ENCODE peak calls at places on chromosome 5, in ten cellular contexts. Q, Y, T, J, E, U, W, H, P and A are unnamed samples.

GRCh38 chr5:17720070-17720469 is 85.8 kb downstream of the TAF11L14 start:
- DNase-seq in Q (no peak), Y (no peak), T (no peak), J (peak; percentile 7), E (no peak), U (no peak), W (peak; percentile 16), H (no peak), P (no peak), A (no peak)

GRCh38 chr5:171306785-171307591 is 2.1 kb upstream of the TLX3 start:
- DNase-seq in Q (no peak), Y (peak; percentile 34), T (no peak), J (no peak), E (no peak), U (no peak), W (no peak), H (no peak), P (no peak), A (no peak)

GRCh38 chr5:1789838-1790462 is 9.7 kb downstream of the MRPL36 start:
- DNase-seq in Q (no peak), Y (no peak), T (peak; percentile 95), J (no peak), E (peak; percentile 45), U (no peak), W (no peak), H (no peak), P (no peak), A (no peak)

GRCh38 chr5:139190125-139190524 is 8.0 kb downstream of the SIL1 start:
- DNase-seq in Q (no peak), Y (no peak), T (peak; percentile 85), J (no peak), E (no peak), U (no peak), W (no peak), H (no peak), P (no peak), A (no peak)

GRCh38 chr5:178208540-178209227 is 4.4 kb downstream of the HNRNPAB start:
- DNase-seq in Q (no peak), Y (no peak), T (no peak), J (no peak), E (no peak), U (no peak), W (no peak), H (peak; percentile 11), P (no peak), A (no peak)

GRCh38 chr5:169696621-169697517 is 59.8 kb downstream of the DOCK2 start:
- DNase-seq in Q (no peak), Y (no peak), T (peak; percentile 50), J (no peak), E (no peak), U (no peak), W (no peak), H (no peak), P (no peak), A (no peak)

GRCh38 chr5:139301766-139302499 is 8.4 kb downstream of the MATR3 start:
- DNase-seq in Q (no peak), Y (no peak), T (no peak), J (no peak), E (no peak), U (no peak), W (no peak), H (no peak), P (no peak), A (no peak)

GRCh38 chr5:170333161-170333909 is 35.8 kb upstream of the LCP2 start:
- DNase-seq in Q (no peak), Y (no peak), T (no peak), J (no peak), E (no peak), U (no peak), W (no peak), H (no peak), P (no peak), A (peak; percentile 46)

GRCh38 chr5:153153086-153153485 is 337.4 kb upstream of the GRIA1 start:
- DNase-seq in Q (no peak), Y (no peak), T (peak; percentile 89), J (no peak), E (no peak), U (no peak), W (no peak), H (no peak), P (no peak), A (no peak)

GRCh38 chr5:62969409-62970120 is 390.9 kb downstream of the LRRC70 start:
- DNase-seq in Q (no peak), Y (no peak), T (no peak), J (peak; percentile 57), E (no peak), U (no peak), W (no peak), H (no peak), P (no peak), A (no peak)

GRCh38 chr5:148725675-148726074 is 71.3 kb upstream of the HTR4 start:
- DNase-seq in Q (no peak), Y (no peak), T (no peak), J (no peak), E (no peak), U (no peak), W (no peak), H (no peak), P (no peak), A (no peak)

GRCh38 chr5:148730272-148730954 is 76.1 kb upstream of the HTR4 start:
- DNase-seq in Q (no peak), Y (no peak), T (peak; percentile 48), J (no peak), E (no peak), U (no peak), W (no peak), H (no peak), P (no peak), A (no peak)

GRCh38 chr5:148730955-148731898 is 76.9 kb upstream of the HTR4 start:
- DNase-seq in Q (no peak), Y (peak; percentile 76), T (peak; percentile 64), J (peak; percentile 61), E (peak; percentile 76), U (peak; percentile 32), W (peak; percentile 83), H (peak; percentile 82), P (peak; percentile 45), A (peak; percentile 27)

GRCh38 chr5:148732692-148733091 is 78.4 kb upstream of the HTR4 start:
- DNase-seq in Q (no peak), Y (no peak), T (no peak), J (no peak), E (no peak), U (no peak), W (no peak), H (no peak), P (no peak), A (no peak)

DNA sequence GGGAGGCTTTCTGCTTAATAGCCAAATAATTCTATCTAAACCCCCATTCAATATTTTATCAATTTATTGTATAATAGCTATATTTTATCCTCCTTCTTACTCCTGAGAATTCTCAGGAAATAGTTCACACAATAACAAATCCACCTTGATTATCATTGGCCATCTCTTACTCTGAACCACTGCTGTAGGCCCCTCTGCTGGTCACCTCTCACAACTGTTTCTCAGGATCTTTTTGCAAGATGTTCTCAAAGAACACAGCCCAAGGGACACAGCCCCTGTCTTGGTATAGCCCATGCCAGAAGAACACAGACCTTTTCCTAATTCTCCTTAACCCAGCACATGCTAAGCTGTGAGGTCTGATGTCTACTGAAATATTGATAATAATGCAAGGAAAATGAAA is 74.9 kb upstream of the HTR4 start:
- DNase-seq in Q (no peak), Y (no peak), T (no peak), J (no peak), E (no peak), U (no peak), W (no peak), H (no peak), P (no peak), A (no peak)
- TF ChIP-seq CTCF in Q (no peak), Y (no peak), T (no peak), J (no peak), E (peak; percentile 26), U (no peak), W (peak; percentile 51), H (no peak), P (no peak), A (no peak)

GRCh38 chr5:91302335-91302734 is 80.8 kb downstream of the ARRDC3 start:
- DNase-seq in Q (no peak), Y (no peak), T (no peak), J (no peak), E (no peak), U (no peak), W (no peak), H (no peak), P (no peak), A (no peak)
- H3K9me3 ChIP-seq in Q (no peaks in the 10 kb centered on the region), Y (no peaks in the 10 kb centered on the region), T (no peaks in the 10 kb centered on the region), J (no peaks in the 10 kb centered on the region), E (no peaks in the 10 kb centered on the region), U (no peaks in the 10 kb centered on the region), W (no peaks in the 10 kb centered on the region), H (no peaks in the 10 kb centered on the region), P (no peaks in the 10 kb centered on the region), A (no peaks in the 10 kb centered on the region)

GRCh38 chr5:127757576-127757975 is 54.4 kb downstream of the CCDC192 start:
- DNase-seq in Q (no peak), Y (no peak), T (peak; percentile 50), J (no peak), E (peak; percentile 22), U (no peak), W (no peak), H (peak; percentile 26), P (no peak), A (no peak)

GRCh38 chr5:127762412-127762811 is 59.2 kb downstream of the CCDC192 start:
- DNase-seq in Q (no peak), Y (no peak), T (no peak), J (no peak), E (no peak), U (no peak), W (no peak), H (no peak), P (no peak), A (no peak)

GRCh38 chr5:127758884-127759283 is 55.7 kb downstream of the CCDC192 start:
- DNase-seq in Q (no peak), Y (no peak), T (no peak), J (no peak), E (no peak), U (no peak), W (no peak), H (no peak), P (no peak), A (no peak)

GRCh38 chr5:127766556-127767335 is 63.6 kb downstream of the CCDC192 start:
- DNase-seq in Q (no peak), Y (no peak), T (peak; percentile 43), J (no peak), E (no peak), U (no peak), W (no peak), H (no peak), P (no peak), A (no peak)

DNA sequence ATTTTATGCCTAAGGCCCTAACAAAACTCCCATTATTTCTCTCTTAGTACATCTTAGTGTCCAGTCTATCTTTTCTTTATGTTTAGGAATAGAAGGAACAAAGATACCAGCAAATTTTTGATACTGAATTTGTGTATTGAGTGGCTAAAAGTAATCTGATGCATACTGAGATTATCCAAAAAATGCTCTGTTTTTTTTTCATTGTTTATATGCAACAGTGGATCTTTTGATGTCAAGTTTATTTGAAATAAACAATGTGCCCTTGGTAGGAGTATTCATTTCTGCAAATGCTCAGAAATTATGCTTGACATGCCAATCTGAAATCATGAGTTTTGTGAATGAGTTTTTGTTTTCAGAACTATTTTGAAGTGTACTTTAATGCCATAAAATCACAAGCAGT is 58.7 kb downstream of the CCDC192 start:
- DNase-seq in Q (no peak), Y (no peak), T (no peak), J (no peak), E (no peak), U (no peak), W (no peak), H (no peak), P (no peak), A (no peak)
- H3K27me3 ChIP-seq in Q (no peaks in the 10 kb centered on the region), Y (no peaks in the 10 kb centered on the region), T (no peaks in the 10 kb centered on the region), J (no peaks in the 10 kb centered on the region), E (no peaks in the 10 kb centered on the region), U (no peaks in the 10 kb centered on the region), W (no peaks in the 10 kb centered on the region), H (no peaks in the 10 kb centered on the region), P (no peaks in the 10 kb centered on the region), A (no peaks in the 10 kb centered on the region)

GRCh38 chr5:56314536-56314935 is 81.4 kb upstream of the ANKRD55 start:
- DNase-seq in Q (peak; percentile 38), Y (no peak), T (no peak), J (peak; percentile 18), E (no peak), U (no peak), W (peak; percentile 60), H (no peak), P (no peak), A (no peak)
- TF ChIP-seq CTCF in Q (no peak), Y (peak; percentile 44), T (peak; percentile 34), J (no peak), E (peak; percentile 28), U (no peak), W (peak; percentile 85), H (no peak), P (no peak), A (peak; percentile 27)